ENCODE peak calls at places on chromosomes 3 and 15, in five cellular contexts. One of them, this sample, is unnamed.

GRCh38 chr15:88649286-88649733 is 10.5 kb downstream of the ISG20 start:
- DNase-seq in transverse colon: peak
- DNase-seq in B cell: peak
- DNase-seq in foreskin fibroblast: peak
- DNase-seq in cardiac muscle cell: no peak
- DNase-seq in this sample: peak

GRCh38 chr15:76994001-76994400 is 925 bp upstream of the PSTPIP1 start:
- DNase-seq in transverse colon: peak
- DNase-seq in B cell: no peak
- DNase-seq in foreskin fibroblast: no peak
- DNase-seq in cardiac muscle cell: no peak
- DNase-seq in this sample: peak

GRCh38 chr3:147712357-147712756 is 303.2 kb downstream of the ZIC1 start:
- DNase-seq in transverse colon: no peak
- DNase-seq in B cell: no peak
- DNase-seq in foreskin fibroblast: no peak
- DNase-seq in cardiac muscle cell: peak
- DNase-seq in this sample: peak

GRCh38 chr15:88628018-88628673 is 7.0 kb downstream of the AEN start:
- DNase-seq in transverse colon: no peak
- DNase-seq in B cell: no peak
- DNase-seq in foreskin fibroblast: no peak
- DNase-seq in cardiac muscle cell: no peak
- DNase-seq in this sample: no peak

GRCh38 chr3:186997061-186998054 is 67.0 kb downstream of the ST6GAL1 start:
- DNase-seq in transverse colon: no peak
- DNase-seq in B cell: no peak
- DNase-seq in foreskin fibroblast: no peak
- DNase-seq in cardiac muscle cell: no peak
- DNase-seq in this sample: no peak

GRCh38 chr3:127951276-127951675 is 36.2 kb downstream of the KBTBD12 start:
- DNase-seq in transverse colon: no peak
- DNase-seq in B cell: no peak
- DNase-seq in foreskin fibroblast: peak
- DNase-seq in cardiac muscle cell: no peak
- DNase-seq in this sample: no peak

GRCh38 chr3:44918581-44918980 is 44.2 kb downstream of the TGM4 start:
- DNase-seq in transverse colon: no peak
- DNase-seq in B cell: no peak
- DNase-seq in foreskin fibroblast: no peak
- DNase-seq in cardiac muscle cell: no peak
- DNase-seq in this sample: no peak

GRCh38 chr3:16200411-16200810 is 25.9 kb downstream of the GALNT15 start:
- DNase-seq in transverse colon: no peak
- DNase-seq in B cell: no peak
- DNase-seq in foreskin fibroblast: no peak
- DNase-seq in cardiac muscle cell: no peak
- DNase-seq in this sample: no peak

GRCh38 chr3:126445506-126445905 is 30.2 kb downstream of the ZXDC start:
- DNase-seq in transverse colon: no peak
- DNase-seq in B cell: no peak
- DNase-seq in foreskin fibroblast: no peak
- DNase-seq in cardiac muscle cell: no peak
- DNase-seq in this sample: no peak

GRCh38 chr3:176514297-176514696 is 683.0 kb downstream of the TBL1XR1 start:
- DNase-seq in transverse colon: no peak
- DNase-seq in B cell: no peak
- DNase-seq in foreskin fibroblast: peak
- DNase-seq in cardiac muscle cell: peak
- DNase-seq in this sample: peak

GRCh38 chr3:130609166-130609574 is 92.2 kb downstream of the COL6A6 start:
- DNase-seq in transverse colon: no peak
- DNase-seq in B cell: no peak
- DNase-seq in foreskin fibroblast: no peak
- DNase-seq in cardiac muscle cell: no peak
- DNase-seq in this sample: no peak

GRCh38 chr15:78727561-78727960 is 83.7 kb downstream of the ADAMTS7 start:
- DNase-seq in transverse colon: no peak
- DNase-seq in B cell: no peak
- DNase-seq in foreskin fibroblast: no peak
- DNase-seq in cardiac muscle cell: no peak
- DNase-seq in this sample: no peak

GRCh38 chr3:58180099-58180880 is 30.5 kb downstream of the DNASE1L3 start:
- DNase-seq in transverse colon: no peak
- DNase-seq in B cell: no peak
- DNase-seq in foreskin fibroblast: no peak
- DNase-seq in cardiac muscle cell: no peak
- DNase-seq in this sample: no peak

GRCh38 chr15:95394186-95395067 is 936.1 kb upstream of the NR2F2 start:
- DNase-seq in transverse colon: no peak
- DNase-seq in B cell: no peak
- DNase-seq in foreskin fibroblast: no peak
- DNase-seq in cardiac muscle cell: no peak
- DNase-seq in this sample: no peak

GRCh38 chr15:61411941-61412510 is 182.9 kb upstream of the RORA start:
- DNase-seq in transverse colon: no peak
- DNase-seq in B cell: no peak
- DNase-seq in foreskin fibroblast: no peak
- DNase-seq in cardiac muscle cell: no peak
- DNase-seq in this sample: no peak

GRCh38 chr3:188947983-188948657 is 223.7 kb upstream of the TPRG1 start:
- DNase-seq in transverse colon: peak
- DNase-seq in B cell: no peak
- DNase-seq in foreskin fibroblast: peak
- DNase-seq in cardiac muscle cell: peak
- DNase-seq in this sample: peak

GRCh38 chr3:188946837-188947236 is 224.9 kb upstream of the TPRG1 start:
- DNase-seq in transverse colon: no peak
- DNase-seq in B cell: no peak
- DNase-seq in foreskin fibroblast: no peak
- DNase-seq in cardiac muscle cell: no peak
- DNase-seq in this sample: no peak

GRCh38 chr3:188946351-188946750 is 225.4 kb upstream of the TPRG1 start:
- DNase-seq in transverse colon: no peak
- DNase-seq in B cell: no peak
- DNase-seq in foreskin fibroblast: no peak
- DNase-seq in cardiac muscle cell: no peak
- DNase-seq in this sample: no peak

GRCh38 chr3:188948658-188949400 is 222.9 kb upstream of the TPRG1 start:
- DNase-seq in transverse colon: peak
- DNase-seq in B cell: no peak
- DNase-seq in foreskin fibroblast: peak
- DNase-seq in cardiac muscle cell: no peak
- DNase-seq in this sample: peak

DNA sequence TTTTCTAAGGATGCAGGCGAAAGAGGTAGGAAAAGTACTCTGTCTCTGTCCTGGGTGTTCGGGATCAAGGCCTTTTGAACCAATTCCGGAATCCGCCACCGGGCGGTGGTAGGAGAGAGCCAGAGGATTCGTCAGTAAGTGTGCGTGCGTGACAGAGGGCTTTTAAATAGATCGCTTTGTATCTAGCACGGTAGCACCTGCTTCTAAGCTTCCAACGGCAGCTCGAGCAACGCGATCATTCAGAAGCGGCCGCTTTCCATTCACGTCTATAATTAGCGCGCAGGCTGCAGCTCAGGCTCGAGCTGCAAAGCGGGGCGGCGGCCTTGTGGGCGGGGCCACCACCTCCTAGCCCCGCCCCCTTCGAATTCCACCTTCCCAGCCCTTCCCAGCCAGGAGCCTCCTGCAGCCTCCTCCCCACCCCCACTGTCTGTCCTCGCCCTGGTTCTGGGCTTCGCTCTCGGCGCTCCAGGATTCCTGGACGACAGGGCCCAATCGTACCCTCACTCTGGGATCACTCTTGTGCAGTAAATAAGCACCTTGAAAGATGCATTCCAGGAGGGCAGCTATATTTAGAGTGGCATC is 224.3 kb upstream of the TPRG1 start:
- DNase-seq in transverse colon: peak
- DNase-seq in B cell: peak
- DNase-seq in foreskin fibroblast: peak
- DNase-seq in cardiac muscle cell: peak
- DNase-seq in this sample: peak
- TF ChIP-seq CTCF in transverse colon: peak
- TF ChIP-seq CTCF in B cell: no peak
- TF ChIP-seq CTCF in foreskin fibroblast: peak
- TF ChIP-seq CTCF in cardiac muscle cell: peak
- TF ChIP-seq CTCF in this sample: peak

DNA sequence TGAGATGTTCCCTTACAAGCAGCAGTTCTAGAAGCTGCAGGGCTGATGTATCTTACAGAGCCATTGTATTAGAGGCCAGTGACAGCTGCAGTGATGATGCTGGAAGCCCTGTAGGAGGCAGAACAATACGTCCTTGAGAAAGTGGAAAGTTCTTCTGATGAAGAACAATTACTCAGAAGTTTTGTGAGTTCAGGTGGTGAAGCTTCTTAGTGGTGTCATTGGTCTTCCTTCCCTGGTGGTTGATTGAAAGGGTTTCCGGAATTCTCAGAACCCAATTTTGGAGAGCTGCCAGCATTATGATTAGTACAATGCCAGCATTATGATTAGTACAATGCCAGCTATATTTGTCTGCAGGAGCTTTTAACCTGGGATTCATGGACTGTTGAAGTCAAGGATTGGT is 356.4 kb downstream of the MFSD1 start:
- DNase-seq in transverse colon: no peak
- DNase-seq in B cell: no peak
- DNase-seq in foreskin fibroblast: no peak
- DNase-seq in cardiac muscle cell: no peak
- DNase-seq in this sample: peak
- TF ChIP-seq CTCF in transverse colon: no peak
- TF ChIP-seq CTCF in B cell: no peak
- TF ChIP-seq CTCF in foreskin fibroblast: no peak
- TF ChIP-seq CTCF in cardiac muscle cell: no peak
- TF ChIP-seq CTCF in this sample: peak

DNA sequence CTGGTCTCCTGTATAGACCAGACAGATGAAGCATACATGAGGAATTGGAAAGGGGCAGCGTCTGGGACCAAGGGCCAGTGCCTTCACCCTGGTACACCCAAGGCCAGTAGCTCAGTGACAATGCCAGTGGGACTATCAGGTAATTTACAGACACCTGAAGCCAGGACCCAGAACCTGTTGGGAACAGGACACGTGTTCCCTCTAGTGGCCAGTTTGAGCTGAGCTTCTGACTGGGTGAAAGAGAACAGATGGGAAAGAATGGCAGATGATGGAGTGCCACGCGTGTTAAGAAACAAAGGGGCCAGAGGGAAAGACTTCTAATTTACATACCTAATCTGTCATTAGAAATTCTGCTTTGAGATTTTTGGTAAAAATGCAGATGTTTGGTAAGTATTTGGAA is 5.1 kb upstream of the SLC25A38 start:
- DNase-seq in transverse colon: peak
- DNase-seq in B cell: peak
- DNase-seq in foreskin fibroblast: peak
- DNase-seq in cardiac muscle cell: peak
- DNase-seq in this sample: peak
- TF ChIP-seq CTCF in transverse colon: peak
- TF ChIP-seq CTCF in B cell: peak
- TF ChIP-seq CTCF in foreskin fibroblast: peak
- TF ChIP-seq CTCF in cardiac muscle cell: peak
- TF ChIP-seq CTCF in this sample: peak

GRCh38 chr3:120839120-120839519 is 68.9 kb upstream of the STXBP5L start:
- DNase-seq in transverse colon: no peak
- DNase-seq in B cell: no peak
- DNase-seq in foreskin fibroblast: no peak
- DNase-seq in cardiac muscle cell: no peak
- DNase-seq in this sample: no peak

GRCh38 chr3:120841264-120841663 is 66.7 kb upstream of the STXBP5L start:
- DNase-seq in transverse colon: no peak
- DNase-seq in B cell: no peak
- DNase-seq in foreskin fibroblast: no peak
- DNase-seq in cardiac muscle cell: no peak
- DNase-seq in this sample: no peak

GRCh38 chr3:120838441-120839091 is 69.4 kb upstream of the STXBP5L start:
- DNase-seq in transverse colon: no peak
- DNase-seq in B cell: no peak
- DNase-seq in foreskin fibroblast: no peak
- DNase-seq in cardiac muscle cell: no peak
- DNase-seq in this sample: no peak
- TF ChIP-seq CTCF in transverse colon: no peak
- TF ChIP-seq CTCF in B cell: no peak
- TF ChIP-seq CTCF in foreskin fibroblast: no peak
- TF ChIP-seq CTCF in cardiac muscle cell: no peak
- TF ChIP-seq CTCF in this sample: no peak

GRCh38 chr15:98649621-98649995 is 1.3 kb downstream of the IGF1R start:
- DNase-seq in transverse colon: peak
- DNase-seq in B cell: peak
- DNase-seq in foreskin fibroblast: no peak
- DNase-seq in cardiac muscle cell: peak
- DNase-seq in this sample: peak
- TF ChIP-seq CTCF in transverse colon: peak
- TF ChIP-seq CTCF in B cell: no peak
- TF ChIP-seq CTCF in foreskin fibroblast: no peak
- TF ChIP-seq CTCF in cardiac muscle cell: peak
- TF ChIP-seq CTCF in this sample: no peak

DNA sequence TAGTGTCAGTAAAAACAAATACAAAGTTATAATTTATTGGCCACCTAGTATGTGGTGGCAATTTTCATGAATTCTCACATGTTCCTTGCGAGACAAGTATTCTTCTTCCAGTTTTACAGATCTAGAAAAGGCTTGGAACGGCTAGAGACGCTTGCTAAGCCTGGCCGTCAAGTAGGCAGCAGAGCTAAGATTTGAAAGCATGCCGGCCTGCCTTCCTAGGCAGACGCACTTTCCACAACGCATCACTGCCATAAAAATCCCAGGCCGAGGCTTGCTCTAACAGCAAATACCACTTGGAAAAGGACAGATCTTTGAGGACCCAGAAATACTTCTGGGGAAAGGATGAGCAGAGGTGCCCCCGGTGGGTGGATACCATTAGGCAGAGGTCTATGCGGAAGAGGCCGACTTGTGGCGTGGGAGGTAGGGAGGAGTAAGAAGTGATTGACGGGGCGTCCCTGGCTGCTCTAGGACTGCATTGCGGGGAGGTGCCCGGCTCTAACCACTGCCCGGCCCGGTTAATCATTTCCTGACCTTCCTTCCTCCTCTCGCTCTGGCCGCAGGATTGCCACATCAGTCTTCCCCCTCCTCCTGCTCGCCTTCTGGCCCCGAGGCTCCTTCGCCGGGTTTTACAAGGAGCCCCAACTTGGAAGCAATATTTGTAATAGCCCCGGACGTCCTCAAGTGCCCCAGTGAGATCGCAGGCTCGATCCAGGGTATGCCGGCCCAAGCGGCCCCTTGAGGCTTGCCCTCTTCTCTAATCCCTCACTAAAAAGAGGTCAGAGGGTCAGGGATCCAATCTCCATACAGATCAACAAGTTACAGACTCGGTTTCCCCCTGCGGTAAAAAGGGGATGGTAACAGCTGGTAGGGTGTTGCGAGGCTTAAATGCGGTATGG is 1.3 kb upstream of the USP3 start:
- DNase-seq in transverse colon: peak
- DNase-seq in B cell: peak
- DNase-seq in foreskin fibroblast: peak
- DNase-seq in cardiac muscle cell: peak
- DNase-seq in this sample: peak
- TF ChIP-seq CTCF in transverse colon: no peak
- TF ChIP-seq CTCF in B cell: no peak
- TF ChIP-seq CTCF in foreskin fibroblast: no peak
- TF ChIP-seq CTCF in cardiac muscle cell: no peak
- TF ChIP-seq CTCF in this sample: no peak